ENCODE peak calls at places on chromosomes 5 and 9, in six cellular contexts. D, Y, R, W, F and M are unnamed samples.
A peak's percentile ranks its signal among the peaks of the same experiment; 100 is the strongest.

GRCh38 chr9:111349766-111350165 is 19.7 kb upstream of the OR2K2 start:
- DNase-seq in D (no peak), Y (no peak), R (no peak), W (no peak), F (no peak), M (no peak)

GRCh38 chr5:457195-457961 is 14.4 kb downstream of the EXOC3 start:
- DNase-seq in D (no peak), Y (no peak), R (no peak), W (no peak), F (no peak), M (no peak)

GRCh38 chr5:83401122-83401620 is 70.4 kb upstream of the VCAN start:
- DNase-seq in D (no peak), Y (no peak), R (no peak), W (no peak), F (no peak), M (no peak)

GRCh38 chr9:14383296-14383695 is 69.4 kb upstream of the NFIB start:
- DNase-seq in D (no peak), Y (no peak), R (no peak), W (peak; percentile 14), F (peak; percentile 58), M (no peak)

GRCh38 chr5:174448041-174448440 is 276.3 kb upstream of the MSX2 start:
- DNase-seq in D (no peak), Y (no peak), R (no peak), W (no peak), F (no peak), M (no peak)

GRCh38 chr9:124733964-124734740 is 37.0 kb downstream of the NR6A1 start:
- DNase-seq in D (no peak), Y (no peak), R (no peak), W (no peak), F (no peak), M (no peak)

GRCh38 chr5:111134080-111134479 is 41.9 kb downstream of the WDR36 start:
- DNase-seq in D (no peak), Y (no peak), R (no peak), W (peak; percentile 75), F (no peak), M (peak; percentile 66)

GRCh38 chr9:37405350-37405749 is 17.1 kb upstream of the GRHPR start:
- DNase-seq in D (no peak), Y (no peak), R (no peak), W (no peak), F (no peak), M (no peak)

GRCh38 chr9:136974834-136975535 is 2.3 kb upstream of the PTGDS start:
- DNase-seq in D (no peak), Y (no peak), R (no peak), W (no peak), F (no peak), M (no peak)

GRCh38 chr5:139644646-139645494 is 3.3 kb upstream of the CXXC5 start:
- DNase-seq in D (no peak), Y (no peak), R (no peak), W (no peak), F (no peak), M (no peak)

GRCh38 chr5:98205691-98206461 is 567.6 kb upstream of the RGMB start:
- DNase-seq in D (no peak), Y (no peak), R (no peak), W (peak; percentile 23), F (no peak), M (no peak)

GRCh38 chr5:123089572-123089970 is 530 bp downstream of the PRDM6 start:
- DNase-seq in D (no peak), Y (no peak), R (no peak), W (peak; percentile 74), F (no peak), M (peak; percentile 18)

GRCh38 chr9:133712221-133713100 is 25.7 kb downstream of the SARDH start:
- DNase-seq in D (no peak), Y (no peak), R (no peak), W (no peak), F (no peak), M (no peak)

GRCh38 chr9:99054581-99054980 is 50.3 kb upstream of the TGFBR1 start:
- DNase-seq in D (no peak), Y (no peak), R (no peak), W (peak; percentile 41), F (no peak), M (no peak)

GRCh38 chr5:82924241-82924989 is 152.8 kb downstream of the TMEM167A start:
- DNase-seq in D (no peak), Y (no peak), R (no peak), W (no peak), F (no peak), M (no peak)

GRCh38 chr5:17238521-17239041 is 21.1 kb downstream of the BASP1 start:
- DNase-seq in D (no peak), Y (peak; percentile 58), R (no peak), W (peak; percentile 60), F (no peak), M (peak; percentile 28)

GRCh38 chr9:17081351-17081750 is 53.5 kb upstream of the CNTLN start:
- DNase-seq in D (no peak), Y (no peak), R (no peak), W (no peak), F (no peak), M (no peak)

GRCh38 chr5:122629278-122629677 is 145.6 kb upstream of the SNX2 start:
- DNase-seq in D (no peak), Y (no peak), R (no peak), W (no peak), F (no peak), M (no peak)

GRCh38 chr9:2465921-2466460 is 155.6 kb upstream of the VLDLR start:
- DNase-seq in D (no peak), Y (peak; percentile 74), R (no peak), W (no peak), F (no peak), M (no peak)

GRCh38 chr9:79555474-79555873 is 16.3 kb upstream of the TLE4 start:
- DNase-seq in D (no peak), Y (no peak), R (no peak), W (no peak), F (no peak), M (no peak)

GRCh38 chr9:99294850-99295461 is 72.9 kb downstream of the SEC61B start:
- DNase-seq in D (no peak), Y (no peak), R (no peak), W (no peak), F (no peak), M (no peak)

GRCh38 chr5:10760033-10760975 is 730 bp downstream of the DAP start:
- DNase-seq in D (peak; percentile 46), Y (peak; percentile 11), R (peak; percentile 71), W (peak; percentile 56), F (no peak), M (peak; percentile 70)

GRCh38 chr5:160466889-160467554 is 45.4 kb downstream of the PTTG1 start:
- DNase-seq in D (no peak), Y (no peak), R (no peak), W (no peak), F (no peak), M (no peak)

GRCh38 chr9:19232830-19233194 is 2.3 kb downstream of the DENND4C start:
- DNase-seq in D (no peak), Y (no peak), R (no peak), W (peak; percentile 54), F (peak; percentile 80), M (no peak)